ENCODE peak calls at places on chromosome 2, in five cellular contexts. One of them, this sample, is unnamed.

GRCh38 chr2:24915796-24916195 is 4.2 kb downstream of the ADCY3 start:
- DNase-seq in transverse colon: no peak
- DNase-seq in astrocyte: no peak
- DNase-seq in heart left ventricle: peak; percentile 59
- DNase-seq in aorta: peak; percentile 68
- DNase-seq in this sample: no peak

GRCh38 chr2:168717790-168718502 is 84.5 kb upstream of the NOSTRIN start:
- DNase-seq in transverse colon: no peak
- DNase-seq in aorta: no peak
- DNase-seq in heart left ventricle: no peak
- DNase-seq in astrocyte: peak; percentile 52
- DNase-seq in this sample: no peak

GRCh38 chr2:45173513-45173912 is 164.3 kb upstream of the SIX2 start:
- DNase-seq in aorta: no peak
- DNase-seq in transverse colon: no peak
- DNase-seq in astrocyte: peak; percentile 92
- DNase-seq in heart left ventricle: no peak
- DNase-seq in this sample: no peak

GRCh38 chr2:133262888-133263287 is 305.4 kb downstream of the NCKAP5 start:
- DNase-seq in aorta: no peak
- DNase-seq in transverse colon: no peak
- DNase-seq in astrocyte: no peak
- DNase-seq in heart left ventricle: no peak
- DNase-seq in this sample: no peak

GRCh38 chr2:152037711-152038110 is 61.1 kb downstream of the CACNB4 start:
- DNase-seq in transverse colon: peak; percentile 34
- DNase-seq in heart left ventricle: peak; percentile 63
- DNase-seq in aorta: no peak
- DNase-seq in astrocyte: no peak
- DNase-seq in this sample: no peak

GRCh38 chr2:128187032-128187654 is 96.1 kb downstream of the UGGT1 start:
- DNase-seq in transverse colon: no peak
- DNase-seq in aorta: no peak
- DNase-seq in astrocyte: peak; percentile 78
- DNase-seq in heart left ventricle: no peak
- DNase-seq in this sample: no peak

GRCh38 chr2:22002066-22002465 is 878.3 kb downstream of the TDRD15 start:
- DNase-seq in heart left ventricle: no peak
- DNase-seq in astrocyte: no peak
- DNase-seq in transverse colon: no peak
- DNase-seq in aorta: no peak
- DNase-seq in this sample: no peak

GRCh38 chr2:127515383-127515915 is 10.8 kb downstream of the IWS1 start:
- DNase-seq in transverse colon: no peak
- DNase-seq in astrocyte: peak; percentile 73
- DNase-seq in heart left ventricle: no peak
- DNase-seq in aorta: no peak
- DNase-seq in this sample: no peak

DNA sequence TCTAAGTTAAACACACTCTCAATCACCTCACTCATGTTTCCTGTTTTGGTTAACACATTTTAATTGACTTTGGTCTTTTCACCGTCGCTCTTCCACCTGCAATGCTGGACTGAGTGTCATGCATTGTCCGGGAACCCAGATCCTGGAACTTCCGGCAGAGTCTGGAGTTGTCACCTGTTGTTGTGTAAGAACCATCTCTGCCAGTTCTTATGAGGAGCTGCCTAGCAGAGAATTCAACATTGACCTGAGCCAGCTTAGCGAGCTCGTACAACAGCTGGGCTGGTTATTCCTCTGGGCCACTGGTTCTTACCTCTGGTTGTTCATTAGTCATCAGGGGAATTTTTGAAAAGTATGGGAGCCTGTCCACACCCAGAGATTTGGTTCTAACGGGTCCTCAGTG is 75.7 kb downstream of the BCL2L11 start:
- DNase-seq in astrocyte: no peak
- DNase-seq in heart left ventricle: no peak
- DNase-seq in transverse colon: no peak
- DNase-seq in aorta: no peak
- DNase-seq in this sample: no peak
- H3K4me3 ChIP-seq in astrocyte: no peak overlapping the region
- H3K4me3 ChIP-seq in heart left ventricle: no peak overlapping the region
- H3K4me3 ChIP-seq in transverse colon: no peak overlapping the region
- H3K4me3 ChIP-seq in aorta: no peak overlapping the region
- H3K4me3 ChIP-seq in this sample: no peak overlapping the region

GRCh38 chr2:144517825-144518699 is 1.9 kb downstream of the ZEB2 start:
- DNase-seq in heart left ventricle: no peak
- DNase-seq in transverse colon: no peak
- DNase-seq in astrocyte: no peak
- DNase-seq in aorta: no peak
- DNase-seq in this sample: no peak
- H3K27ac ChIP-seq in heart left ventricle: peak overlapping the region; percentile 98
- H3K27ac ChIP-seq in transverse colon: peak overlapping the region; percentile 91
- H3K27ac ChIP-seq in astrocyte: peak overlapping the region; percentile 99
- H3K27ac ChIP-seq in aorta: peak overlapping the region; percentile 91
- H3K27ac ChIP-seq in this sample: no peak overlapping the region

GRCh38 chr2:119431155-119431975 is at the start of gene TMEM37:
- DNase-seq in transverse colon: peak; percentile 84
- DNase-seq in astrocyte: peak; percentile 47
- DNase-seq in heart left ventricle: peak; percentile 68
- DNase-seq in aorta: peak; percentile 91
- DNase-seq in this sample: no peak

GRCh38 chr2:119434664-119435063 is 3.0 kb downstream of the TMEM37 start:
- DNase-seq in transverse colon: no peak
- DNase-seq in aorta: no peak
- DNase-seq in astrocyte: no peak
- DNase-seq in heart left ventricle: no peak
- DNase-seq in this sample: no peak

GRCh38 chr2:119431976-119432881 is 575 bp downstream of the TMEM37 start:
- DNase-seq in heart left ventricle: no peak
- DNase-seq in astrocyte: peak; percentile 48
- DNase-seq in transverse colon: peak; percentile 50
- DNase-seq in aorta: peak; percentile 77
- DNase-seq in this sample: no peak

GRCh38 chr2:119433636-119434327 is 2.1 kb downstream of the TMEM37 start:
- DNase-seq in aorta: no peak
- DNase-seq in transverse colon: peak; percentile 58
- DNase-seq in astrocyte: no peak
- DNase-seq in heart left ventricle: no peak
- DNase-seq in this sample: no peak

DNA sequence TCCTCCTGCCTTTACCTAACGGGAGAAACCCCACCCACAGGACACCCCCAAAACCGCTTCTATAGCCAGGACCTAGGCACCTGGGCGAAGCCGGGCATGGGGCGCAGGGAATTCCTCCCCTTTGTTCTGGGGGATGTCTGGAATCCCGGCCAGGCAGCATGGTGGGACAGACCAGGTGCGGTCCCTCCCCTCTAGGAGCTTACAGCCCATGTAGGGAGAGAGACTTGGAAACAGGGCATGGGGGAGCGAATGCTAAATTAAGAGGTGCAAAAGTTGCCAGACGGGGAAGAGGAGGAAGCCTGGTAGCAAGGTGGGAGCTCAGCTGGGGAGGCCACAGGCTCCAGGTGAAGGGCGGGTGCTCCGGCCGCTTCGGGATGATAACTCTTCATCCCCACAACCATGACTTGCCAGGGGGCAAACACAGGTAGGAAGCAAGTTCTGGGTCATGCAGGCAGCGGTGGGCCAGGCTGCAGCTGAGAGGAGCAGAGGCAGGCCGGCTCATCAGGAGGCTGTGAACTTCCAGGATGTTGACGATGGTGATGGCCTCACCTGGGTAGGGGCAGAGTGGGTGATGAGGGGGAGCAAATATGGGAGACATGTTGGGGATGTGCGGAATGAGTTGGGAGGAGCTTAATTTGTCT is 1.3 kb downstream of the TMEM37 start:
- DNase-seq in heart left ventricle: no peak
- DNase-seq in astrocyte: no peak
- DNase-seq in aorta: no peak
- DNase-seq in transverse colon: no peak
- DNase-seq in this sample: no peak
- H3K4me3 ChIP-seq in heart left ventricle: peak overlapping the region; percentile 62
- H3K4me3 ChIP-seq in astrocyte: no peak overlapping the region
- H3K4me3 ChIP-seq in aorta: no peak overlapping the region
- H3K4me3 ChIP-seq in transverse colon: no peak overlapping the region
- H3K4me3 ChIP-seq in this sample: no peak overlapping the region

GRCh38 chr2:235923859-235924674 is 244.1 kb downstream of the GBX2 start:
- DNase-seq in transverse colon: no peak
- DNase-seq in heart left ventricle: no peak
- DNase-seq in aorta: no peak
- DNase-seq in astrocyte: no peak
- DNase-seq in this sample: no peak

GRCh38 chr2:235922851-235923250 is 245.3 kb downstream of the GBX2 start:
- DNase-seq in astrocyte: no peak
- DNase-seq in transverse colon: no peak
- DNase-seq in aorta: no peak
- DNase-seq in heart left ventricle: no peak
- DNase-seq in this sample: no peak

GRCh38 chr2:235924675-235925063 is 243.5 kb downstream of the GBX2 start:
- DNase-seq in aorta: no peak
- DNase-seq in transverse colon: no peak
- DNase-seq in astrocyte: no peak
- DNase-seq in heart left ventricle: no peak
- DNase-seq in this sample: no peak

GRCh38 chr2:235920216-235920615 is 248.0 kb downstream of the GBX2 start:
- DNase-seq in heart left ventricle: no peak
- DNase-seq in aorta: no peak
- DNase-seq in transverse colon: no peak
- DNase-seq in astrocyte: no peak
- DNase-seq in this sample: no peak

GRCh38 chr2:235921508-235922260 is 246.5 kb downstream of the GBX2 start:
- DNase-seq in transverse colon: no peak
- DNase-seq in heart left ventricle: no peak
- DNase-seq in aorta: no peak
- DNase-seq in astrocyte: no peak
- DNase-seq in this sample: no peak
- H3K27ac ChIP-seq in transverse colon: no peak overlapping the region
- H3K27ac ChIP-seq in heart left ventricle: no peak overlapping the region
- H3K27ac ChIP-seq in aorta: no peak overlapping the region
- H3K27ac ChIP-seq in astrocyte: no peak overlapping the region
- H3K27ac ChIP-seq in this sample: no peak overlapping the region

GRCh38 chr2:179861027-179861776 is at the start of gene ZNF385B:
- DNase-seq in astrocyte: peak; percentile 18
- DNase-seq in aorta: peak; percentile 78
- DNase-seq in transverse colon: peak; percentile 11
- DNase-seq in heart left ventricle: no peak
- DNase-seq in this sample: no peak
- H3K4me3 ChIP-seq in astrocyte: peak within 1 kb of the TSS; percentile 65
- H3K4me3 ChIP-seq in aorta: peak within 1 kb of the TSS; percentile 33
- H3K4me3 ChIP-seq in transverse colon: peak within 1 kb of the TSS; percentile 45
- H3K4me3 ChIP-seq in heart left ventricle: peak within 1 kb of the TSS; percentile 51
- H3K4me3 ChIP-seq in this sample: no peak within 1 kb of the TSS

GRCh38 chr2:42053791-42054656 is 6.2 kb downstream of the PKDCC start:
- DNase-seq in heart left ventricle: peak; percentile 87
- DNase-seq in aorta: peak; percentile 88
- DNase-seq in transverse colon: peak; percentile 66
- DNase-seq in astrocyte: no peak
- DNase-seq in this sample: no peak

GRCh38 chr2:42057159-42057901 is 9.5 kb downstream of the PKDCC start:
- DNase-seq in transverse colon: no peak
- DNase-seq in heart left ventricle: peak; percentile 11
- DNase-seq in aorta: no peak
- DNase-seq in astrocyte: no peak
- DNase-seq in this sample: no peak

GRCh38 chr2:42057902-42058450 is 10.2 kb downstream of the PKDCC start:
- DNase-seq in aorta: no peak
- DNase-seq in transverse colon: no peak
- DNase-seq in heart left ventricle: no peak
- DNase-seq in astrocyte: no peak
- DNase-seq in this sample: no peak

GRCh38 chr2:42054657-42055430 is 7.0 kb downstream of the PKDCC start:
- DNase-seq in transverse colon: peak; percentile 85
- DNase-seq in aorta: no peak
- DNase-seq in heart left ventricle: no peak
- DNase-seq in astrocyte: no peak
- DNase-seq in this sample: no peak

DNA sequence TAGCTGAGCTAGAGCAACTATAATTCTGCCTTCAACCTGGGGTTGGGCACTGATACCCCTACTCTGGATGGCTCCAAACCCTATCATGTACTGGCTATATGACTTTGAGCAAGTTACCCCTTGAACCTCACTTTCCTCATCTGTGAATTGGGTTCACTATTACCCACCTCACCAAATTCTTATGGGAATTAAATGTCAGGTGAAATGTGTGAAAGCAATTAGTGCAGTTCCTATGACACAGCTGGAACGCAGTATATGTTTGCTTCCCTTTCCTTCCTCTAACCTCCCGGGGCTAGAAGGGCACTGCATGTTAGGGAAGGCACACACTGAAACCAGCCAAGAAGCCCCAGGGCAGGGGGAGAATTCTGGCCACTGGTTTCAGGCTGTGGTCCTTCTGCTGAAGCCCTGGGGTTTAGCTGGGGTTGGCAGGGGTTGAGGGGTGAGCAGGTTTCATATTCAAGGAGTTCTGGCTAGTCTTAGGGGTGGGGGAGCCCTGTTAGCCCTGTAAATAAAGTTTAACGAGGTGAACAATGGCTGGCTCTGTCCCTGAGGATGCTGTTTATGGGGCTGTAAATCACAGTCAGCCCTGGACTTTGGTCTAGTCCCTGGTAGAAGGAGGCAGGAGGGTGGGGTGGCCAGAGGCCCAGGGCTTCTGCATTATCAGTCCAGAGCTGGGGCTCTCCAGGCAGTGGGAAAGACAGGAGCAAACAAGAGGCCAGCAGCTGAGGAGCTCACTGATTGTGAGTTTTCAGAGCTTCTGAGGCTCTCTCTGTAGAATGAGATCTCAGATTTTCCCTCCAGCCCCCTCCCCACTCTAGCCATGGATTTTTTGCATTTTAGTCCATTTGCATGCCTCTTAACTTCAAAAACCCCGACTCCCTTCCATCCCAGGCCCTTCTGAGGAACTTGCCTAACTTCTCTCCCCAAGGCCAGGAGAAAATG is 8.0 kb downstream of the PKDCC start:
- DNase-seq in aorta: no peak
- DNase-seq in heart left ventricle: peak; percentile 7
- DNase-seq in transverse colon: peak; percentile 90
- DNase-seq in astrocyte: no peak
- DNase-seq in this sample: no peak
- H3K27ac ChIP-seq in aorta: peak overlapping the region; percentile 17
- H3K27ac ChIP-seq in heart left ventricle: peak overlapping the region; percentile 88
- H3K27ac ChIP-seq in transverse colon: peak overlapping the region; percentile 93
- H3K27ac ChIP-seq in astrocyte: no peak overlapping the region
- H3K27ac ChIP-seq in this sample: no peak overlapping the region

GRCh38 chr2:176103634-176104337 is 3.3 kb upstream of the HOXD11 start:
- DNase-seq in heart left ventricle: no peak
- DNase-seq in astrocyte: no peak
- DNase-seq in transverse colon: no peak
- DNase-seq in aorta: no peak
- DNase-seq in this sample: no peak

GRCh38 chr2:176101862-176102261 is 2.3 kb downstream of the HOXD12 start:
- DNase-seq in aorta: no peak
- DNase-seq in heart left ventricle: no peak
- DNase-seq in transverse colon: no peak
- DNase-seq in astrocyte: no peak
- DNase-seq in this sample: no peak

GRCh38 chr2:176101216-176101845 is 1.7 kb downstream of the HOXD12 start:
- DNase-seq in aorta: no peak
- DNase-seq in heart left ventricle: no peak
- DNase-seq in astrocyte: no peak
- DNase-seq in transverse colon: no peak
- DNase-seq in this sample: no peak

GRCh38 chr2:176100547-176101140 is 1.0 kb downstream of the HOXD12 start:
- DNase-seq in astrocyte: no peak
- DNase-seq in heart left ventricle: no peak
- DNase-seq in aorta: no peak
- DNase-seq in transverse colon: no peak
- DNase-seq in this sample: no peak

GRCh38 chr2:176102309-176102866 is 2.8 kb downstream of the HOXD12 start:
- DNase-seq in astrocyte: no peak
- DNase-seq in heart left ventricle: no peak
- DNase-seq in transverse colon: no peak
- DNase-seq in aorta: no peak
- DNase-seq in this sample: no peak
- H3K4me3 ChIP-seq in astrocyte: no peak overlapping the region
- H3K4me3 ChIP-seq in heart left ventricle: no peak overlapping the region
- H3K4me3 ChIP-seq in transverse colon: no peak overlapping the region
- H3K4me3 ChIP-seq in aorta: no peak overlapping the region
- H3K4me3 ChIP-seq in this sample: no peak overlapping the region